ENCODE peak calls at places on chromosomes 6 and 20, in seven cellular contexts. One of them, this sample, is unnamed.

GRCh38 chr6:11241793-11242201 is 9.3 kb upstream of the NEDD9 start:
- DNase-seq in endodermal cell: peak; percentile 95
- DNase-seq in left lung: peak; percentile 83
- DNase-seq in stomach: peak; percentile 87
- DNase-seq in lower lobe of right lung: peak; percentile 90
- DNase-seq in Peyer's patch: no peak
- DNase-seq in adrenal gland: peak; percentile 29
- DNase-seq in this sample: no peak

GRCh38 chr6:40512340-40512739 is 74.8 kb downstream of the LRFN2 start:
- DNase-seq in endodermal cell: no peak
- DNase-seq in left lung: no peak
- DNase-seq in stomach: no peak
- DNase-seq in lower lobe of right lung: no peak
- DNase-seq in Peyer's patch: no peak
- DNase-seq in adrenal gland: no peak
- DNase-seq in this sample: no peak

GRCh38 chr6:127776320-127776719 is 124.5 kb downstream of the THEMIS start:
- DNase-seq in endodermal cell: no peak
- DNase-seq in left lung: no peak
- DNase-seq in stomach: no peak
- DNase-seq in lower lobe of right lung: no peak
- DNase-seq in Peyer's patch: no peak
- DNase-seq in adrenal gland: no peak
- DNase-seq in this sample: no peak

GRCh38 chr20:53420061-53420460 is 173.6 kb downstream of the ZNF217 start:
- DNase-seq in endodermal cell: no peak
- DNase-seq in left lung: no peak
- DNase-seq in stomach: no peak
- DNase-seq in lower lobe of right lung: no peak
- DNase-seq in Peyer's patch: no peak
- DNase-seq in adrenal gland: no peak
- DNase-seq in this sample: no peak

GRCh38 chr20:11445891-11446290 is 471.8 kb upstream of the BTBD3 start:
- DNase-seq in endodermal cell: no peak
- DNase-seq in left lung: no peak
- DNase-seq in stomach: no peak
- DNase-seq in lower lobe of right lung: no peak
- DNase-seq in Peyer's patch: no peak
- DNase-seq in adrenal gland: no peak
- DNase-seq in this sample: no peak

GRCh38 chr6:83633609-83634008 is 75.3 kb downstream of the SNAP91 start:
- DNase-seq in endodermal cell: peak; percentile 62
- DNase-seq in left lung: no peak
- DNase-seq in stomach: no peak
- DNase-seq in lower lobe of right lung: no peak
- DNase-seq in Peyer's patch: no peak
- DNase-seq in adrenal gland: no peak
- DNase-seq in this sample: no peak

GRCh38 chr6:1949533-1949932 is 295.9 kb downstream of the GMDS start:
- DNase-seq in endodermal cell: no peak
- DNase-seq in left lung: no peak
- DNase-seq in stomach: no peak
- DNase-seq in lower lobe of right lung: no peak
- DNase-seq in Peyer's patch: no peak
- DNase-seq in adrenal gland: no peak
- DNase-seq in this sample: no peak

GRCh38 chr6:110042670-110043296 is 64.7 kb downstream of the GPR6 start:
- DNase-seq in endodermal cell: peak; percentile 66
- DNase-seq in left lung: no peak
- DNase-seq in stomach: no peak
- DNase-seq in lower lobe of right lung: no peak
- DNase-seq in Peyer's patch: no peak
- DNase-seq in adrenal gland: no peak
- DNase-seq in this sample: no peak

GRCh38 chr6:96897396-96898240 is at the start of gene NDUFAF4:
- DNase-seq in endodermal cell: peak; percentile 98
- DNase-seq in left lung: peak; percentile 96
- DNase-seq in stomach: peak; percentile 98
- DNase-seq in lower lobe of right lung: peak; percentile 98
- DNase-seq in Peyer's patch: peak; percentile 95
- DNase-seq in adrenal gland: peak; percentile 97
- DNase-seq in this sample: peak; percentile 98

GRCh38 chr6:132964101-132964867 is 149.9 kb downstream of the RPS12 start:
- DNase-seq in endodermal cell: no peak
- DNase-seq in left lung: no peak
- DNase-seq in stomach: no peak
- DNase-seq in lower lobe of right lung: no peak
- DNase-seq in Peyer's patch: no peak
- DNase-seq in adrenal gland: no peak
- DNase-seq in this sample: no peak

GRCh38 chr6:168133707-168134398 is 54.8 kb upstream of the FRMD1 start:
- DNase-seq in endodermal cell: peak; percentile 38
- DNase-seq in left lung: no peak
- DNase-seq in stomach: no peak
- DNase-seq in lower lobe of right lung: no peak
- DNase-seq in Peyer's patch: no peak
- DNase-seq in adrenal gland: no peak
- DNase-seq in this sample: peak; percentile 12

GRCh38 chr6:79468116-79468515 is 69.1 kb downstream of the LCA5 start:
- DNase-seq in endodermal cell: no peak
- DNase-seq in left lung: no peak
- DNase-seq in stomach: no peak
- DNase-seq in lower lobe of right lung: no peak
- DNase-seq in Peyer's patch: no peak
- DNase-seq in adrenal gland: no peak
- DNase-seq in this sample: no peak

GRCh38 chr6:39204646-39205244 is 24.5 kb downstream of the KCNK5 start:
- DNase-seq in endodermal cell: peak; percentile 86
- DNase-seq in left lung: no peak
- DNase-seq in stomach: no peak
- DNase-seq in lower lobe of right lung: no peak
- DNase-seq in Peyer's patch: no peak
- DNase-seq in adrenal gland: no peak
- DNase-seq in this sample: no peak

GRCh38 chr6:109308018-109308492 is 74.2 kb downstream of the CD164 start:
- DNase-seq in endodermal cell: no peak
- DNase-seq in left lung: peak; percentile 69
- DNase-seq in stomach: peak; percentile 65
- DNase-seq in lower lobe of right lung: peak; percentile 55
- DNase-seq in Peyer's patch: no peak
- DNase-seq in adrenal gland: peak; percentile 93
- DNase-seq in this sample: peak; percentile 87

GRCh38 chr6:132147530-132148011 is 196.4 kb upstream of the CCN2 start:
- DNase-seq in endodermal cell: peak; percentile 57
- DNase-seq in left lung: no peak
- DNase-seq in stomach: no peak
- DNase-seq in lower lobe of right lung: no peak
- DNase-seq in Peyer's patch: no peak
- DNase-seq in adrenal gland: no peak
- DNase-seq in this sample: no peak

GRCh38 chr6:129749749-129750120 is 39.8 kb upstream of the ARHGAP18 start:
- DNase-seq in endodermal cell: no peak
- DNase-seq in left lung: no peak
- DNase-seq in stomach: no peak
- DNase-seq in lower lobe of right lung: no peak
- DNase-seq in Peyer's patch: no peak
- DNase-seq in adrenal gland: no peak
- DNase-seq in this sample: no peak

DNA sequence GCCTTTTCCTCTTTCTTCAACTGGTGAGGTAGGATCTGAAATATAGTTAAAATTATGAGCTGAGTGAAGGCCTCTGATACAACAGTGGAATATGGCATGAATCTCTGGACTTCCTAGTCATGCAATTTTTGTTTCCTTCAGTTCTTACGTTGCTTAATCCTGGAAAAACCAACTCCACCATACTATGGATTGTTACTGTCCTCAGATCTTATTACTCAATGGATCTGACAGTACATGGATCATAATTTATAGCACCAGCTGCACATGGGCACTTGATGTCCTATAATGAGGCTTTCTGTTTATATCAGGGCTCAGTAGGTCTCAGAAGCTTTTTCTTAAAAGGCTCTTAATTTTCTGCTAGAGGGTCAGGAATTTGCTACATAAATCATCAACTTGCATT is 1341.0 kb upstream of the EYS start:
- DNase-seq in endodermal cell: no peak
- DNase-seq in left lung: no peak
- DNase-seq in stomach: no peak
- DNase-seq in lower lobe of right lung: no peak
- DNase-seq in Peyer's patch: no peak
- DNase-seq in adrenal gland: no peak
- DNase-seq in this sample: no peak
- TF ChIP-seq CTCF in endodermal cell: no peak
- TF ChIP-seq CTCF in left lung: no peak
- TF ChIP-seq CTCF in stomach: no peak
- TF ChIP-seq CTCF in lower lobe of right lung: no peak
- TF ChIP-seq CTCF in Peyer's patch: no peak
- TF ChIP-seq CTCF in adrenal gland: no peak
- TF ChIP-seq CTCF in this sample: no peak

DNA sequence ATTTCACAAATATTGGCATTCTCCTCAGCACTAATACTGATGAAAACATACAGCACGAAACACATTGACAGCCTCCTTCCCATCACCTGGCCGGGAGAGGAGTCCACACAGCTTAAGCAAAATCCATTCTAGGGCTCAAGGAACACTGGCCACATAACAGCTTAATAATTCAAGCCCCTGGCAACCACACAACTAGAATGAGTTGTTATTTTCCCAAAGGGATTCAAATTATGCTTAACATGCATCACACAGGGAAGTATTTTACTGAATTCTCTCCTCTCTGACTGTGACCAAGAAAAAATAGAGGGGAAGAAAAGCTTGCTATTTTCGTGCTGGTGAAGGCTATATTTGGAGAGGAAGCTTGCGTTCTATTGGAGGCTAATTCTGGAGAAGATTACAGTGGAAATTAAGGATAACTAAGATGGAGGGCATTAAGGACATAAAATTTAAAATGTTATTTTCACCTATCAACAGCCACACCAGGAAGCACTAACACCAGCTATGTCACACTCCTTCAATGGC is 198.5 kb downstream of the ADGRG6 start:
- DNase-seq in endodermal cell: no peak
- DNase-seq in left lung: no peak
- DNase-seq in stomach: no peak
- DNase-seq in lower lobe of right lung: no peak
- DNase-seq in Peyer's patch: no peak
- DNase-seq in adrenal gland: no peak
- DNase-seq in this sample: no peak
- H3K4me1 ChIP-seq in endodermal cell: peaks cover 4% of the 10 kb centered on the region
- H3K4me1 ChIP-seq in left lung: no peaks in the 10 kb centered on the region
- H3K4me1 ChIP-seq in stomach: no peaks in the 10 kb centered on the region
- H3K4me1 ChIP-seq in lower lobe of right lung: no peaks in the 10 kb centered on the region
- H3K4me1 ChIP-seq in Peyer's patch: no peaks in the 10 kb centered on the region
- H3K4me1 ChIP-seq in adrenal gland: no peaks in the 10 kb centered on the region
- H3K4me1 ChIP-seq in this sample: no peaks in the 10 kb centered on the region

GRCh38 chr20:56155625-56156024 is 92.9 kb upstream of the MC3R start:
- DNase-seq in endodermal cell: no peak
- DNase-seq in left lung: no peak
- DNase-seq in stomach: no peak
- DNase-seq in lower lobe of right lung: no peak
- DNase-seq in Peyer's patch: no peak
- DNase-seq in adrenal gland: no peak
- DNase-seq in this sample: no peak
- H3K9me3 ChIP-seq in endodermal cell: peaks cover 94% of the 10 kb centered on the region
- H3K9me3 ChIP-seq in left lung: no peaks in the 10 kb centered on the region
- H3K9me3 ChIP-seq in stomach: no peaks in the 10 kb centered on the region
- H3K9me3 ChIP-seq in lower lobe of right lung: no peaks in the 10 kb centered on the region
- H3K9me3 ChIP-seq in Peyer's patch: no peaks in the 10 kb centered on the region
- H3K9me3 ChIP-seq in adrenal gland: no peaks in the 10 kb centered on the region
- H3K9me3 ChIP-seq in this sample: no peaks in the 10 kb centered on the region

GRCh38 chr20:35947489-35947888 is 6.8 kb downstream of the SCAND1 start:
- DNase-seq in endodermal cell: peak; percentile 81
- DNase-seq in left lung: no peak
- DNase-seq in stomach: no peak
- DNase-seq in lower lobe of right lung: no peak
- DNase-seq in Peyer's patch: no peak
- DNase-seq in adrenal gland: no peak
- DNase-seq in this sample: no peak
- TF ChIP-seq CTCF in endodermal cell: peak; percentile 82
- TF ChIP-seq CTCF in left lung: no peak
- TF ChIP-seq CTCF in stomach: no peak
- TF ChIP-seq CTCF in lower lobe of right lung: peak; percentile 14
- TF ChIP-seq CTCF in Peyer's patch: no peak
- TF ChIP-seq CTCF in adrenal gland: peak; percentile 10
- TF ChIP-seq CTCF in this sample: no peak

GRCh38 chr20:3798908-3799248 is 2.8 kb downstream of the CDC25B start:
- DNase-seq in endodermal cell: no peak
- DNase-seq in left lung: no peak
- DNase-seq in stomach: no peak
- DNase-seq in lower lobe of right lung: peak; percentile 19
- DNase-seq in Peyer's patch: no peak
- DNase-seq in adrenal gland: no peak
- DNase-seq in this sample: no peak

GRCh38 chr20:3798405-3798768 is 2.3 kb downstream of the CDC25B start:
- DNase-seq in endodermal cell: no peak
- DNase-seq in left lung: peak; percentile 29
- DNase-seq in stomach: no peak
- DNase-seq in lower lobe of right lung: peak; percentile 44
- DNase-seq in Peyer's patch: no peak
- DNase-seq in adrenal gland: no peak
- DNase-seq in this sample: no peak

GRCh38 chr20:3797226-3797545 is 1.1 kb downstream of the CDC25B start:
- DNase-seq in endodermal cell: no peak
- DNase-seq in left lung: peak; percentile 33
- DNase-seq in stomach: no peak
- DNase-seq in lower lobe of right lung: peak; percentile 38
- DNase-seq in Peyer's patch: no peak
- DNase-seq in adrenal gland: no peak
- DNase-seq in this sample: no peak

GRCh38 chr20:3796477-3797225 is 541 bp downstream of the CDC25B start:
- DNase-seq in endodermal cell: no peak
- DNase-seq in left lung: peak; percentile 34
- DNase-seq in stomach: no peak
- DNase-seq in lower lobe of right lung: no peak
- DNase-seq in Peyer's patch: no peak
- DNase-seq in adrenal gland: no peak
- DNase-seq in this sample: no peak

GRCh38 chr20:3797592-3798404 is 1.7 kb downstream of the CDC25B start:
- DNase-seq in endodermal cell: no peak
- DNase-seq in left lung: peak; percentile 50
- DNase-seq in stomach: no peak
- DNase-seq in lower lobe of right lung: peak; percentile 34
- DNase-seq in Peyer's patch: peak; percentile 47
- DNase-seq in adrenal gland: no peak
- DNase-seq in this sample: no peak
- H3K4me1 ChIP-seq in endodermal cell: peaks cover 12% of the 10 kb centered on the region
- H3K4me1 ChIP-seq in left lung: peaks cover 75% of the 10 kb centered on the region
- H3K4me1 ChIP-seq in stomach: peaks cover 76% of the 10 kb centered on the region
- H3K4me1 ChIP-seq in lower lobe of right lung: peaks cover 72% of the 10 kb centered on the region
- H3K4me1 ChIP-seq in Peyer's patch: peaks cover 43% of the 10 kb centered on the region
- H3K4me1 ChIP-seq in adrenal gland: peaks cover 28% of the 10 kb centered on the region
- H3K4me1 ChIP-seq in this sample: peaks cover 21% of the 10 kb centered on the region

DNA sequence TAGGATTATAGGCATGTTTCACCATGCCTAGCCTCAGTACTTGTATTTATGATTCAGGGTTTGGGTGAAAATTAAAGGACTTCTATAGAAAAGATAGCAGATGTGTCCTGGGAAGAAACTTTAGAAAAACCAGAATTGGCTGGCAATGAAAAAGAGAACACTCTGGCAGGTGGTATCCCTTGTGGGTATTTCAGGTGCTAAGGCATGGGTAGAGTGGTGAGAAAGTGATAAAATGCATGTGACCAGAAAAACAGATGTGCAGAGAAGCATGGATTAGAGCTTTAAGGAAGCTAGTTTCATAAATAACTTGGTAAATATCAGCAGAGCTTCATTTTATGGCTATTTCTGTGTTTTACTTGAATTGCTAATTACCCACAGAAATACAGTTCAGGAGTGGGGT is 622.2 kb downstream of the DOK5 start:
- DNase-seq in endodermal cell: no peak
- DNase-seq in left lung: no peak
- DNase-seq in stomach: no peak
- DNase-seq in lower lobe of right lung: no peak
- DNase-seq in Peyer's patch: no peak
- DNase-seq in adrenal gland: no peak
- DNase-seq in this sample: no peak
- H3K9me3 ChIP-seq in endodermal cell: peaks cover 41% of the 10 kb centered on the region
- H3K9me3 ChIP-seq in left lung: no peaks in the 10 kb centered on the region
- H3K9me3 ChIP-seq in stomach: no peaks in the 10 kb centered on the region
- H3K9me3 ChIP-seq in lower lobe of right lung: no peaks in the 10 kb centered on the region
- H3K9me3 ChIP-seq in Peyer's patch: no peaks in the 10 kb centered on the region
- H3K9me3 ChIP-seq in adrenal gland: no peaks in the 10 kb centered on the region
- H3K9me3 ChIP-seq in this sample: no peaks in the 10 kb centered on the region

This sample was measured in colonic mucosa.